ENCODE peak calls at places on chromosome 16, in seven cellular contexts. One of them, this sample, is unnamed.

GRCh38 chr16:70250748-70251650 is 741 bp downstream of the EXOSC6 start:
- DNase-seq in fibroblast of lung: peak; percentile 43
- DNase-seq in heart left ventricle: no peak
- DNase-seq in uterus: no peak
- DNase-seq in neural progenitor cell: peak; percentile 76
- DNase-seq in CD8-positive, alpha-beta T cell: peak; percentile 25
- DNase-seq in heart right ventricle: no peak
- DNase-seq in this sample: no peak

GRCh38 chr16:86549076-86549892 is 5.8 kb downstream of the MTHFSD start:
- DNase-seq in fibroblast of lung: no peak
- DNase-seq in heart left ventricle: no peak
- DNase-seq in CD8-positive, alpha-beta T cell: no peak
- DNase-seq in heart right ventricle: no peak
- DNase-seq in neural progenitor cell: no peak
- DNase-seq in uterus: no peak
- DNase-seq in this sample: no peak

GRCh38 chr16:71754652-71755051 is 30.2 kb upstream of the PHLPP2 start:
- DNase-seq in uterus: no peak
- DNase-seq in heart right ventricle: no peak
- DNase-seq in neural progenitor cell: no peak
- DNase-seq in heart left ventricle: no peak
- DNase-seq in fibroblast of lung: no peak
- DNase-seq in CD8-positive, alpha-beta T cell: no peak
- DNase-seq in this sample: no peak

GRCh38 chr16:20308801-20309590 is 18.3 kb downstream of the GP2 start:
- DNase-seq in CD8-positive, alpha-beta T cell: no peak
- DNase-seq in neural progenitor cell: no peak
- DNase-seq in heart left ventricle: no peak
- DNase-seq in uterus: no peak
- DNase-seq in heart right ventricle: no peak
- DNase-seq in fibroblast of lung: no peak
- DNase-seq in this sample: no peak

GRCh38 chr16:68450741-68451140 is 2.4 kb upstream of the SMPD3 start:
- DNase-seq in heart right ventricle: no peak
- DNase-seq in CD8-positive, alpha-beta T cell: no peak
- DNase-seq in heart left ventricle: no peak
- DNase-seq in fibroblast of lung: no peak
- DNase-seq in uterus: no peak
- DNase-seq in neural progenitor cell: no peak
- DNase-seq in this sample: no peak

GRCh38 chr16:50235581-50235980 is 30.8 kb upstream of the ADCY7 start:
- DNase-seq in fibroblast of lung: no peak
- DNase-seq in neural progenitor cell: peak; percentile 54
- DNase-seq in heart right ventricle: no peak
- DNase-seq in CD8-positive, alpha-beta T cell: no peak
- DNase-seq in uterus: no peak
- DNase-seq in heart left ventricle: no peak
- DNase-seq in this sample: no peak

GRCh38 chr16:54282202-54282922 is 4.2 kb downstream of the IRX3 start:
- DNase-seq in heart left ventricle: peak; percentile 66
- DNase-seq in heart right ventricle: peak; percentile 55
- DNase-seq in uterus: no peak
- DNase-seq in CD8-positive, alpha-beta T cell: no peak
- DNase-seq in neural progenitor cell: peak; percentile 86
- DNase-seq in fibroblast of lung: no peak
- DNase-seq in this sample: no peak

GRCh38 chr16:15792563-15792971 is 64.3 kb downstream of the MYH11 start:
- DNase-seq in neural progenitor cell: no peak
- DNase-seq in CD8-positive, alpha-beta T cell: no peak
- DNase-seq in heart right ventricle: no peak
- DNase-seq in heart left ventricle: no peak
- DNase-seq in uterus: no peak
- DNase-seq in fibroblast of lung: no peak
- DNase-seq in this sample: no peak

GRCh38 chr16:8751481-8752311 is 45.7 kb downstream of the TMEM186 start:
- DNase-seq in CD8-positive, alpha-beta T cell: no peak
- DNase-seq in fibroblast of lung: peak; percentile 42
- DNase-seq in heart right ventricle: no peak
- DNase-seq in uterus: no peak
- DNase-seq in neural progenitor cell: no peak
- DNase-seq in heart left ventricle: no peak
- DNase-seq in this sample: no peak

GRCh38 chr16:86059253-86060171 is 160.6 kb downstream of the IRF8 start:
- DNase-seq in uterus: peak; percentile 24
- DNase-seq in neural progenitor cell: no peak
- DNase-seq in heart right ventricle: peak; percentile 86
- DNase-seq in heart left ventricle: peak; percentile 86
- DNase-seq in CD8-positive, alpha-beta T cell: no peak
- DNase-seq in fibroblast of lung: peak; percentile 47
- DNase-seq in this sample: no peak

GRCh38 chr16:68233835-68234187 is 2.1 kb downstream of the ESRP2 start:
- DNase-seq in neural progenitor cell: no peak
- DNase-seq in heart right ventricle: no peak
- DNase-seq in uterus: no peak
- DNase-seq in CD8-positive, alpha-beta T cell: no peak
- DNase-seq in fibroblast of lung: no peak
- DNase-seq in heart left ventricle: no peak
- DNase-seq in this sample: peak; percentile 14

GRCh38 chr16:49674255-49674980 is 181.5 kb downstream of the ZNF423 start:
- DNase-seq in fibroblast of lung: no peak
- DNase-seq in heart right ventricle: no peak
- DNase-seq in neural progenitor cell: no peak
- DNase-seq in CD8-positive, alpha-beta T cell: no peak
- DNase-seq in uterus: no peak
- DNase-seq in heart left ventricle: no peak
- DNase-seq in this sample: no peak

GRCh38 chr16:50879873-50880695 is 138.2 kb downstream of the CYLD start:
- DNase-seq in fibroblast of lung: no peak
- DNase-seq in heart left ventricle: no peak
- DNase-seq in CD8-positive, alpha-beta T cell: no peak
- DNase-seq in uterus: no peak
- DNase-seq in heart right ventricle: no peak
- DNase-seq in neural progenitor cell: peak; percentile 95
- DNase-seq in this sample: no peak

GRCh38 chr16:85759631-85760419 is 8.9 kb upstream of the C16orf74 start:
- DNase-seq in CD8-positive, alpha-beta T cell: no peak
- DNase-seq in heart left ventricle: no peak
- DNase-seq in uterus: no peak
- DNase-seq in neural progenitor cell: no peak
- DNase-seq in heart right ventricle: no peak
- DNase-seq in fibroblast of lung: no peak
- DNase-seq in this sample: no peak

GRCh38 chr16:11877374-11877773 is 26.0 kb upstream of the RSL1D1 start:
- DNase-seq in uterus: no peak
- DNase-seq in fibroblast of lung: peak; percentile 15
- DNase-seq in CD8-positive, alpha-beta T cell: no peak
- DNase-seq in heart left ventricle: no peak
- DNase-seq in heart right ventricle: no peak
- DNase-seq in neural progenitor cell: no peak
- DNase-seq in this sample: no peak

GRCh38 chr16:59296888-59297287 is 562.8 kb upstream of the GOT2 start:
- DNase-seq in heart left ventricle: no peak
- DNase-seq in CD8-positive, alpha-beta T cell: no peak
- DNase-seq in heart right ventricle: no peak
- DNase-seq in uterus: no peak
- DNase-seq in neural progenitor cell: peak; percentile 44
- DNase-seq in fibroblast of lung: no peak
- DNase-seq in this sample: no peak

GRCh38 chr16:84699147-84699711 is 571 bp upstream of the USP10 start:
- DNase-seq in uterus: no peak
- DNase-seq in heart right ventricle: peak; percentile 6
- DNase-seq in heart left ventricle: no peak
- DNase-seq in CD8-positive, alpha-beta T cell: no peak
- DNase-seq in fibroblast of lung: no peak
- DNase-seq in neural progenitor cell: no peak
- DNase-seq in this sample: no peak

GRCh38 chr16:86514656-86515376 is 4.5 kb downstream of the FOXF1 start:
- DNase-seq in heart left ventricle: no peak
- DNase-seq in neural progenitor cell: no peak
- DNase-seq in uterus: no peak
- DNase-seq in CD8-positive, alpha-beta T cell: no peak
- DNase-seq in fibroblast of lung: peak; percentile 68
- DNase-seq in heart right ventricle: no peak
- DNase-seq in this sample: no peak

GRCh38 chr16:69326172-69326873 is 4.1 kb downstream of the PDF start:
- DNase-seq in heart right ventricle: no peak
- DNase-seq in fibroblast of lung: no peak
- DNase-seq in CD8-positive, alpha-beta T cell: no peak
- DNase-seq in heart left ventricle: no peak
- DNase-seq in uterus: no peak
- DNase-seq in neural progenitor cell: no peak
- DNase-seq in this sample: no peak

GRCh38 chr16:46787909-46788308 is 39.8 kb upstream of the MYLK3 start:
- DNase-seq in heart right ventricle: no peak
- DNase-seq in CD8-positive, alpha-beta T cell: no peak
- DNase-seq in neural progenitor cell: no peak
- DNase-seq in heart left ventricle: no peak
- DNase-seq in uterus: no peak
- DNase-seq in fibroblast of lung: no peak
- DNase-seq in this sample: no peak

DNA sequence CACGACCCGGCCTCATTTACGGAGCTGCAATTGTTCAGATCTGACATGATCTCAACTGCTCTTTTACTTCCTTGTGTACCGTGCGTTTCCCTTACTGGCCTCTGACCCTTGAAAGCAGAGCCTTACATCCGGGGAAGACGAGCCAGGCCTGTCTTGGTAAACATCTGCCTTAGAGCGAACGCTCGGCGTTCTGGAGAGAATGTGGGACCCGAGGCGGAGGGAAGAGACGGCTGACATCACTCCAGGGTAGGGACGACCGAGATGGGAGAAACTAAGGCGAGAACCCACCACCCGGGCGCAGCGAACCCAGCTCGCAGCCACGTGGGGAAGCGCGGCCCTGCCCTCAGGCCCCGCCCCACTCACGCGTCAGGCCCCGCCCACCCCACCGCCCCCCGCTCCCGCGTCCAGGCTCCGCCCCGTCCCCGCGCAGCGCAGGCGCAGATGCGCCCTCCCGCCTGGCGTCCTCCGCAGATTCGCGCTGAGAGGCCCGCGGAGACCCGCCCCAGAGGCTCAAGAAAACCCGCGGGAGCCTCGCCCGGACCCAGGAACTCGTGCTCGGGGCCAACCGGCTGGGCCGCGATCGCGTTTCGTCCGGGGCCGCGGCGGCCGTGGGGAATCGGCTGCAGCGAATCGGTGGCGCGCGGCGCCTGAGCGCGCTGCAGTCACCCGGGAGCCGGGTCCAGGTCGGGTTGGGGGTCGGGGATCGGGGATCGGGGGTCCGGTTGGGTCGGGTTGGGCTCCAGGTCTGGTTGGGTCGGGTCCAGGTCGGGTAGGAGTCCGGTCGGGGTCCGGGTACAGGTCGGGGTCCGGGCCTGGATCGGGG is at the start of gene TELO2:
- DNase-seq in CD8-positive, alpha-beta T cell: peak; percentile 85
- DNase-seq in uterus: peak; percentile 74
- DNase-seq in neural progenitor cell: peak; percentile 92
- DNase-seq in heart left ventricle: peak; percentile 83
- DNase-seq in fibroblast of lung: peak; percentile 82
- DNase-seq in heart right ventricle: peak; percentile 71
- DNase-seq in this sample: peak; percentile 67
- TF ChIP-seq CTCF in CD8-positive, alpha-beta T cell: no peak
- TF ChIP-seq CTCF in uterus: peak; percentile 14
- TF ChIP-seq CTCF in neural progenitor cell: no peak
- TF ChIP-seq CTCF in heart left ventricle: no peak
- TF ChIP-seq CTCF in fibroblast of lung: no peak
- TF ChIP-seq CTCF in heart right ventricle: no peak
- TF ChIP-seq CTCF in this sample: no peak

DNA sequence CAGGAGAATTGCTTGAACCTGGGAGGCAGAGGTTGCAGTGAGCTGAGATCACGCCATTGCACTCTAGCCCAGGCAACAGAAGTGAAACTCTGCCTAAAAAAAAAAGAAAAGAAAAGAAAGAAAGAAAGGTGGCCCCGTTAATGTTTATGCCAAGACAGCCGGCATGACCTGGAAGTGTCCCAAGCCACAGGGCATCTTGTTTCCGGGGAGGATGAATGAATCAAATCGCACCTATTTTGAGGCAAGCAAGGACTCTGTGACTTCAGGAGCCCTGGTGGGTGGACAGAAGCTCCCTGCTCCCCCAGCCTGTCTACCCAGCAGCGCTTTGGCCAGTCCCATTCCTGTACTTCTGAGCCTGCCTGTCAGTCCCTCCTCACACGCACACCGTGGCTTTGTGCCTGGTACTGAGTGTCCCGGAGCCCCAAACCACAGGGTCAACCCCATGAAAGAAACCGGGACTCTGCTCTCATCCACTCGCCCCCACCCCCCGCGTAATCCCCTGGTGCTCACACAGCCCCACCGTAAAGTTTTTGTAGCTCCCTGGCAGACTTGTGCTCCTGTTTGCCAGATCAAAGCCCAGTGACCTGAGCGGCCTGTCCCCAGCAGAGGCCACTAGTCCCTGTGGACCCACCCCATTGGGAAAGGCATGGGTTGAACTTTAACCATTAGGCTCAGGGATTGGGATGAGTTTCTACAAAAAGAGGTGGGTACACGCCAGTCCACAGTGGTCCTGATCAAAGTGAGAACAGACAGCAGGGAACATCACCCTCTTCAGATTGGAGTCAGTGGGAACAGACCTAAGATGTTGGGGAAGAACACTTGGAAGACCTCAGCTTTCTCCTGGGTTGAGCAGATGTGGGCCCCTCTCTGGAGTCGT is 19.3 kb downstream of the CD2BP2 start:
- DNase-seq in fibroblast of lung: peak; percentile 34
- DNase-seq in CD8-positive, alpha-beta T cell: no peak
- DNase-seq in neural progenitor cell: no peak
- DNase-seq in heart right ventricle: no peak
- DNase-seq in heart left ventricle: no peak
- DNase-seq in uterus: no peak
- DNase-seq in this sample: no peak
- H3K27ac ChIP-seq in fibroblast of lung: peak overlapping the region; percentile 50
- H3K27ac ChIP-seq in CD8-positive, alpha-beta T cell: peak overlapping the region; percentile 50
- H3K27ac ChIP-seq in neural progenitor cell: no peak overlapping the region
- H3K27ac ChIP-seq in heart right ventricle: peak overlapping the region; percentile 97
- H3K27ac ChIP-seq in heart left ventricle: peak overlapping the region; percentile 98
- H3K27ac ChIP-seq in uterus: peak overlapping the region; percentile 92
- H3K27ac ChIP-seq in this sample: peak overlapping the region; percentile 85

GRCh38 chr16:3305109-3306068 is at the start of the genes TIGD7 and ZNF75A:
- DNase-seq in neural progenitor cell: peak; percentile 93
- DNase-seq in heart left ventricle: peak; percentile 89
- DNase-seq in uterus: peak; percentile 71
- DNase-seq in heart right ventricle: peak; percentile 86
- DNase-seq in fibroblast of lung: peak; percentile 93
- DNase-seq in CD8-positive, alpha-beta T cell: peak; percentile 70
- DNase-seq in this sample: peak; percentile 96

GRCh38 chr16:3306078-3306477 is 781 bp downstream of the ZNF75A start:
- DNase-seq in heart left ventricle: no peak
- DNase-seq in uterus: no peak
- DNase-seq in CD8-positive, alpha-beta T cell: no peak
- DNase-seq in fibroblast of lung: no peak
- DNase-seq in neural progenitor cell: no peak
- DNase-seq in heart right ventricle: no peak
- DNase-seq in this sample: no peak

GRCh38 chr16:3304370-3304769 is 860 bp downstream of the TIGD7 start:
- DNase-seq in neural progenitor cell: no peak
- DNase-seq in uterus: no peak
- DNase-seq in heart left ventricle: no peak
- DNase-seq in fibroblast of lung: peak; percentile 31
- DNase-seq in CD8-positive, alpha-beta T cell: no peak
- DNase-seq in heart right ventricle: no peak
- DNase-seq in this sample: no peak
- H3K4me3 ChIP-seq in neural progenitor cell: peak overlapping the region; percentile 69
- H3K4me3 ChIP-seq in uterus: no peak overlapping the region
- H3K4me3 ChIP-seq in heart left ventricle: peak overlapping the region; percentile 85
- H3K4me3 ChIP-seq in fibroblast of lung: peak overlapping the region; percentile 82
- H3K4me3 ChIP-seq in CD8-positive, alpha-beta T cell: peak overlapping the region; percentile 90
- H3K4me3 ChIP-seq in heart right ventricle: peak overlapping the region; percentile 70
- H3K4me3 ChIP-seq in this sample: peak overlapping the region; percentile 91

GRCh38 chr16:23597003-23597756 is 1.1 kb upstream of the NDUFAB1 start:
- DNase-seq in heart left ventricle: no peak
- DNase-seq in fibroblast of lung: no peak
- DNase-seq in heart right ventricle: peak; percentile 15
- DNase-seq in uterus: no peak
- DNase-seq in CD8-positive, alpha-beta T cell: no peak
- DNase-seq in neural progenitor cell: peak; percentile 78
- DNase-seq in this sample: no peak
- TF ChIP-seq CTCF in heart left ventricle: peak; percentile 19
- TF ChIP-seq CTCF in fibroblast of lung: no peak
- TF ChIP-seq CTCF in heart right ventricle: no peak
- TF ChIP-seq CTCF in uterus: no peak
- TF ChIP-seq CTCF in CD8-positive, alpha-beta T cell: no peak
- TF ChIP-seq CTCF in neural progenitor cell: peak; percentile 53
- TF ChIP-seq CTCF in this sample: no peak

This sample was measured in dorsolateral prefrontal cortex.